ENCODE peak calls at places on chromosome 21, in ten cellular contexts. One of them, this sample, is unnamed.

GRCh38 chr21:16509466-16509865 is 779.7 kb downstream of the USP25 start:
- DNase-seq in activated effector memory CD4-positive, alpha-beta T cell treated with Interleukin-2 at 50 U/mL for 16 hours: no peak
- DNase-seq in Ammon's horn: no peak
- DNase-seq in T-cell: no peak
- DNase-seq in amygdala: no peak
- DNase-seq in nephron progenitor cell: no peak
- DNase-seq in posterior vena cava: no peak
- DNase-seq in activated T-helper 1 cell treated with Interleukin-2 at 50 U/mL for 16 hours: no peak
- DNase-seq in stimulated activated CD8-positive, alpha-beta memory T cell treated with anti-CD3 and anti-CD28 coated beads, Interleukin-4, amount 100 ng/mL, for 48 hours: no peak
- DNase-seq in GM12891: no peak
- DNase-seq in this sample: no peak

GRCh38 chr21:46078984-46079356 is 18.9 kb upstream of the COL6A2 start:
- DNase-seq in posterior vena cava: peak; percentile 81
- DNase-seq in activated T-helper 1 cell treated with Interleukin-2 at 50 U/mL for 16 hours: no peak
- DNase-seq in nephron progenitor cell: no peak
- DNase-seq in activated effector memory CD4-positive, alpha-beta T cell treated with Interleukin-2 at 50 U/mL for 16 hours: no peak
- DNase-seq in Ammon's horn: no peak
- DNase-seq in GM12891: peak; percentile 7
- DNase-seq in amygdala: no peak
- DNase-seq in stimulated activated CD8-positive, alpha-beta memory T cell treated with anti-CD3 and anti-CD28 coated beads, Interleukin-4, amount 100 ng/mL, for 48 hours: no peak
- DNase-seq in T-cell: no peak
- DNase-seq in this sample: no peak

GRCh38 chr21:38945536-38946245 is 140.0 kb downstream of the ETS2 start:
- DNase-seq in activated T-helper 1 cell treated with Interleukin-2 at 50 U/mL for 16 hours: no peak
- DNase-seq in stimulated activated CD8-positive, alpha-beta memory T cell treated with anti-CD3 and anti-CD28 coated beads, Interleukin-4, amount 100 ng/mL, for 48 hours: no peak
- DNase-seq in Ammon's horn: no peak
- DNase-seq in GM12891: no peak
- DNase-seq in T-cell: no peak
- DNase-seq in activated effector memory CD4-positive, alpha-beta T cell treated with Interleukin-2 at 50 U/mL for 16 hours: no peak
- DNase-seq in amygdala: no peak
- DNase-seq in posterior vena cava: no peak
- DNase-seq in nephron progenitor cell: peak; percentile 42
- DNase-seq in this sample: no peak

GRCh38 chr21:31310750-31311149 is 33.3 kb downstream of the TIAM1 start:
- DNase-seq in posterior vena cava: no peak
- DNase-seq in activated effector memory CD4-positive, alpha-beta T cell treated with Interleukin-2 at 50 U/mL for 16 hours: no peak
- DNase-seq in amygdala: no peak
- DNase-seq in GM12891: no peak
- DNase-seq in T-cell: no peak
- DNase-seq in activated T-helper 1 cell treated with Interleukin-2 at 50 U/mL for 16 hours: no peak
- DNase-seq in stimulated activated CD8-positive, alpha-beta memory T cell treated with anti-CD3 and anti-CD28 coated beads, Interleukin-4, amount 100 ng/mL, for 48 hours: no peak
- DNase-seq in nephron progenitor cell: no peak
- DNase-seq in Ammon's horn: no peak
- DNase-seq in this sample: no peak

GRCh38 chr21:28025111-28025510 is 967.6 kb downstream of the LTN1 start:
- DNase-seq in GM12891: no peak
- DNase-seq in activated T-helper 1 cell treated with Interleukin-2 at 50 U/mL for 16 hours: no peak
- DNase-seq in Ammon's horn: no peak
- DNase-seq in activated effector memory CD4-positive, alpha-beta T cell treated with Interleukin-2 at 50 U/mL for 16 hours: no peak
- DNase-seq in amygdala: no peak
- DNase-seq in nephron progenitor cell: no peak
- DNase-seq in stimulated activated CD8-positive, alpha-beta memory T cell treated with anti-CD3 and anti-CD28 coated beads, Interleukin-4, amount 100 ng/mL, for 48 hours: no peak
- DNase-seq in posterior vena cava: no peak
- DNase-seq in T-cell: no peak
- DNase-seq in this sample: no peak

GRCh38 chr21:15027056-15027455 is 37.7 kb downstream of the NRIP1 start:
- DNase-seq in activated T-helper 1 cell treated with Interleukin-2 at 50 U/mL for 16 hours: no peak
- DNase-seq in Ammon's horn: no peak
- DNase-seq in posterior vena cava: no peak
- DNase-seq in amygdala: no peak
- DNase-seq in GM12891: no peak
- DNase-seq in stimulated activated CD8-positive, alpha-beta memory T cell treated with anti-CD3 and anti-CD28 coated beads, Interleukin-4, amount 100 ng/mL, for 48 hours: no peak
- DNase-seq in nephron progenitor cell: no peak
- DNase-seq in activated effector memory CD4-positive, alpha-beta T cell treated with Interleukin-2 at 50 U/mL for 16 hours: no peak
- DNase-seq in T-cell: no peak
- DNase-seq in this sample: no peak

GRCh38 chr21:36591326-36591970 is 107.5 kb upstream of the SIM2 start:
- DNase-seq in stimulated activated CD8-positive, alpha-beta memory T cell treated with anti-CD3 and anti-CD28 coated beads, Interleukin-4, amount 100 ng/mL, for 48 hours: no peak
- DNase-seq in activated T-helper 1 cell treated with Interleukin-2 at 50 U/mL for 16 hours: no peak
- DNase-seq in activated effector memory CD4-positive, alpha-beta T cell treated with Interleukin-2 at 50 U/mL for 16 hours: no peak
- DNase-seq in T-cell: no peak
- DNase-seq in posterior vena cava: no peak
- DNase-seq in Ammon's horn: no peak
- DNase-seq in GM12891: no peak
- DNase-seq in amygdala: no peak
- DNase-seq in nephron progenitor cell: no peak
- DNase-seq in this sample: no peak

GRCh38 chr21:26800001-26800400 is 45.2 kb downstream of the ADAMTS1 start:
- DNase-seq in GM12891: no peak
- DNase-seq in Ammon's horn: no peak
- DNase-seq in T-cell: no peak
- DNase-seq in amygdala: no peak
- DNase-seq in nephron progenitor cell: no peak
- DNase-seq in activated effector memory CD4-positive, alpha-beta T cell treated with Interleukin-2 at 50 U/mL for 16 hours: no peak
- DNase-seq in activated T-helper 1 cell treated with Interleukin-2 at 50 U/mL for 16 hours: no peak
- DNase-seq in posterior vena cava: no peak
- DNase-seq in stimulated activated CD8-positive, alpha-beta memory T cell treated with anti-CD3 and anti-CD28 coated beads, Interleukin-4, amount 100 ng/mL, for 48 hours: no peak
- DNase-seq in this sample: no peak

GRCh38 chr21:39034590-39035536 is 148.4 kb downstream of the PSMG1 start:
- DNase-seq in GM12891: no peak
- DNase-seq in stimulated activated CD8-positive, alpha-beta memory T cell treated with anti-CD3 and anti-CD28 coated beads, Interleukin-4, amount 100 ng/mL, for 48 hours: no peak
- DNase-seq in nephron progenitor cell: no peak
- DNase-seq in activated T-helper 1 cell treated with Interleukin-2 at 50 U/mL for 16 hours: no peak
- DNase-seq in posterior vena cava: no peak
- DNase-seq in T-cell: no peak
- DNase-seq in activated effector memory CD4-positive, alpha-beta T cell treated with Interleukin-2 at 50 U/mL for 16 hours: no peak
- DNase-seq in amygdala: no peak
- DNase-seq in Ammon's horn: no peak
- DNase-seq in this sample: no peak